ENCODE peak calls at places on chromosome 12, in four cellular contexts. M is lower lobe of right lung, O is PC-3, T is fibroblast of lung. I is an unnamed sample. For H3K4me1, the result is how much of the 10 kb centered on the place peaks cover.

GRCh38 chr12:49646331-49646830 is 23.0 kb downstream of the PRPF40B start:
- DNase-seq in M (no peak), T (no peak), O (no peak), I (no peak)

GRCh38 chr12:34399631-34400422 is 377.5 kb downstream of the ALG10 start:
- DNase-seq in M (peak), T (no peak), O (no peak), I (peak)

GRCh38 chr12:53097564-53098353 is at the start of gene IGFBP6:
- DNase-seq in M (peak), O (peak), T (peak), I (peak)

GRCh38 chr12:31989987-31990386 is 30.8 kb downstream of the RESF1 start:
- DNase-seq in O (no peak), M (no peak), T (no peak), I (no peak)

GRCh38 chr12:105897311-105897725 is 241.4 kb downstream of the NUAK1 start:
- DNase-seq in T (no peak), M (no peak), O (no peak), I (no peak)

GRCh38 chr12:110373962-110374611 is 29.4 kb downstream of the ANAPC7 start:
- DNase-seq in M (no peak), O (no peak), T (no peak), I (no peak)

GRCh38 chr12:10366875-10367274 is 23.0 kb downstream of the KLRK1 start:
- DNase-seq in M (no peak), O (peak), T (peak), I (no peak)

GRCh38 chr12:57192920-57193319 is 23.7 kb upstream of the NXPH4 start:
- DNase-seq in O (no peak), T (no peak), M (no peak), I (no peak)

GRCh38 chr12:125202421-125202820 is 137.2 kb downstream of the AACS start:
- DNase-seq in M (no peak), T (no peak), O (no peak), I (no peak)

GRCh38 chr12:53950441-53950781 is 4.3 kb upstream of the HOXC12 start:
- DNase-seq in T (no peak), M (no peak), O (peak), I (no peak)

GRCh38 chr12:124500232-124501079 is 67.0 kb downstream of the NCOR2 start:
- DNase-seq in M (peak), T (no peak), O (peak), I (no peak)

GRCh38 chr12:68497702-68498101 is 113.0 kb upstream of the RAP1B start:
- DNase-seq in T (peak), O (peak), M (no peak), I (no peak)

GRCh38 chr12:23640754-23641153 is 308.7 kb downstream of the SOX5 start:
- DNase-seq in T (no peak), O (no peak), M (no peak), I (no peak)

DNA sequence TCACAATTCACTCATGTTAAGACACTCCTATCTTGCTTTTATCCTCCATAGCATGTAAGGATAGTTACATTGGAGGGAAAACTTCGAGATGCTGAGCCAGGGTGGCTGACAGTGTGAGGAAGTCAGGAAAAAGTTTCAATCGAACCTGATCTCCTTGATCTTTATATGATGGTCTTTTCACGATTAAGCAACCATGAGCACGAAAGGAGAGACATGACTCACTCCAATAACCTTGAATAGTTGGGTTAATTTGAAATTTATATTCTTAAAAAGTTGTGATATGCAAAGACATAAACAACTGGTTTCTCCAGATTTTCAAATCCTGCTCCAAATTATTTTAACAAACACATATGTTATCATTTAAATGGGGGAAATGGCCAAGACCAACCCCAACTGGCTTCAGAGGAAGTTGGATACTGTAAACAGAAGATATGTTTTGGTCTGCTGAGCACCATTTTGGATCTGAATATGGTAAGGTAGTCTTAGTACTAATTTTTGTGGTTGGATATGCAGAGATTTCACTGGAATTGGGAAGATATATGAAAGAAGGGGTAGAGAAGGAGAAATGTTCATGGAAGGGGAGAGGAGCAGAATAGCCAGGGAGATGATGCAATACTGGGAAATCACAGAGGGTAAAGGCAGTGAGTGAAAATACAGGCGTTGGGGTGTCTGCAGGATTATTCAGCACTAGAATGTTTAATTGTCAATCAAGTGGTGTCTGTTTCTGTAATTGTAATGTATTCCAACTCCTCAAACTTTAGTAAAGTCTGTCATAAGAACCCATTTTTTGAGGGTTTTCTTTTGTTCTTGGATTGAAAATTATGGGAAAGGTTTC is 185.2 kb upstream of the SLC38A2 start:
- DNase-seq in M (no peak), T (peak), O (peak), I (no peak)
- H3K4me1 ChIP-seq in M (under half), T (under half), O (half or more), I (under half)

GRCh38 chr12:2958432-2959193 is 584 bp upstream of the TEAD4 start:
- DNase-seq in T (peak), M (peak), O (peak), I (no peak)
- H3K4me1 ChIP-seq in T (under half), M (under half), O (under half), I (under half)

DNA sequence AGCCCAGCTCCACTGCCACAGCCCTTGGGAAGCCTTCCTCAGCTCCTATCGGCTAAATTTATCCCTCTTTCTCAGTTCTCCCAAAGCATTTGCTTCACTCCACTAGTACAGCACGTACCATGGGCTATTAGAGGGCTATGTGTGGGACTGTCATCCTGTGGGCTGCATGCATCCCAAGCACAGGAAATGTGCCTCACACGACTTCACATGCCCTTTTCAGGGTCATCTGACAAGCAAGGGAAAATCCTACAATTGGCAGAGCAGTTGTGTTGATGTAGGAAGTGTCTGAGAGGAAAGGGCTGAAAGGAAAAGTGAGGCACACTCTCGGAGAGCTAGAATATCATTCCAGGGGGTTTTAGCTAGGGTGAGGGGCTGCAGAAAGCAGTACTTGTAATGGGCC is 47.6 kb downstream of the NINJ2 start:
- DNase-seq in M (no peak), T (no peak), O (no peak), I (no peak)
- H3K4me1 ChIP-seq in M (half or more), T (under half), O (under half), I (under half)

GRCh38 chr12:104306376-104306775 is 2.8 kb downstream of the EID3 start:
- DNase-seq in M (no peak), T (no peak), O (no peak), I (no peak)
- H3K4me1 ChIP-seq in M (under half), T (under half), O (under half), I (under half)

GRCh38 chr12:130817804-130818203 is 21.2 kb downstream of the STX2 start:
- DNase-seq in O (no peak), M (no peak), T (no peak), I (no peak)
- H3K4me1 ChIP-seq in O (under half), M (under half), T (under half), I (under half)

I was measured in right lobe of liver.